ENCODE peak calls at places on chromosomes 16 and 17, in eight cellular contexts. W is sigmoid colon, Y is suprapubic skin, B is stomach, C is K562, T is transverse colon, M is GM12878, D is SK-N-SH. U is an unnamed sample.

GRCh38 chr17:58096892-58097291 is 13.7 kb downstream of the DYNLL2 start:
- DNase-seq in D (no peak), T (no peak), M (no peak), W (no peak), C (no peak), Y (no peak), B (no peak), U (peak)

GRCh38 chr16:67666538-67667433 is at the start of the genes C16orf86 and ENKD1:
- DNase-seq in T (peak), B (peak), C (peak), Y (peak), D (peak), M (no peak), W (peak), U (no peak)

GRCh38 chr17:74466111-74466784 is at the start of gene CD300A:
- DNase-seq in W (no peak), Y (no peak), D (no peak), M (no peak), B (peak), C (no peak), T (no peak), U (no peak)

GRCh38 chr16:65061935-65062334 is 59.9 kb downstream of the CDH11 start:
- DNase-seq in T (no peak), W (no peak), C (no peak), Y (no peak), D (no peak), M (no peak), B (no peak), U (no peak)

GRCh38 chr17:57677858-57678257 is 67.2 kb downstream of the CCDC182 start:
- DNase-seq in D (no peak), C (no peak), Y (no peak), B (no peak), W (no peak), T (no peak), M (no peak), U (peak)

GRCh38 chr17:17667947-17668346 is 13.3 kb upstream of the RAI1 start:
- DNase-seq in T (no peak), Y (no peak), C (no peak), D (no peak), M (no peak), B (no peak), W (no peak), U (no peak)

GRCh38 chr16:54454616-54455015 is 168.0 kb upstream of the IRX3 start:
- DNase-seq in D (no peak), M (no peak), T (no peak), Y (no peak), C (no peak), W (no peak), B (no peak), U (no peak)

GRCh38 chr16:31114468-31114867 is 3.0 kb upstream of the KAT8 start:
- DNase-seq in T (no peak), Y (no peak), M (no peak), C (no peak), D (no peak), W (peak), B (no peak), U (no peak)

GRCh38 chr16:12231666-12232065 is 255.1 kb downstream of the SNX29 start:
- DNase-seq in T (no peak), B (no peak), C (no peak), Y (no peak), D (no peak), M (no peak), W (no peak), U (no peak)

GRCh38 chr17:66970797-66971196 is 6.3 kb downstream of the CACNG4 start:
- DNase-seq in C (no peak), T (no peak), D (peak), W (no peak), B (no peak), M (no peak), Y (no peak), U (no peak)

GRCh38 chr17:43477832-43478634 is 5.7 kb upstream of the DHX8 start:
- DNase-seq in D (no peak), M (no peak), B (no peak), Y (no peak), T (no peak), W (no peak), C (no peak), U (no peak)

GRCh38 chr17:50603340-50603739 is 31.3 kb upstream of the ABCC3 start:
- DNase-seq in M (no peak), T (no peak), D (peak), B (no peak), C (peak), Y (no peak), W (no peak), U (no peak)

GRCh38 chr17:37179893-37180292 is 195.9 kb upstream of the C17orf78 start:
- DNase-seq in Y (no peak), D (no peak), M (no peak), W (no peak), C (no peak), T (no peak), B (no peak), U (no peak)

GRCh38 chr16:29318037-29318436 is 88.5 kb downstream of the NPIPB11 start:
- DNase-seq in W (no peak), B (no peak), Y (no peak), C (no peak), D (no peak), M (no peak), T (no peak), U (no peak)

GRCh38 chr16:19289805-19290490 is 4.4 kb downstream of the CLEC19A start:
- DNase-seq in Y (no peak), B (peak), M (no peak), T (no peak), C (no peak), D (peak), W (no peak), U (no peak)

GRCh38 chr17:75308732-75309629 is 19.7 kb upstream of the SLC25A19 start:
- DNase-seq in D (no peak), T (peak), B (peak), C (no peak), Y (no peak), W (no peak), M (no peak), U (no peak)

GRCh38 chr17:56230660-56231059 is 77.4 kb downstream of the ANKFN1 start:
- DNase-seq in D (no peak), Y (no peak), W (no peak), C (no peak), T (no peak), M (no peak), B (no peak), U (no peak)

GRCh38 chr16:22789281-22789945 is 24.5 kb upstream of the HS3ST2 start:
- DNase-seq in Y (no peak), T (no peak), M (no peak), B (no peak), D (no peak), C (no peak), W (no peak), U (no peak)

GRCh38 chr17:1043601-1044251 is 46.8 kb downstream of the TIMM22 start:
- DNase-seq in W (peak), B (no peak), C (no peak), Y (no peak), D (no peak), M (no peak), T (no peak), U (no peak)

GRCh38 chr16:51420247-51420646 is 269.2 kb upstream of the SALL1 start:
- DNase-seq in W (no peak), D (no peak), T (no peak), C (no peak), M (no peak), B (no peak), Y (no peak), U (no peak)

GRCh38 chr17:37701424-37702020 is 43.3 kb downstream of the HNF1B start:
- DNase-seq in D (peak), B (peak), T (peak), W (no peak), C (peak), Y (no peak), M (peak), U (no peak)

GRCh38 chr16:89491238-89491869 is 993 bp upstream of the ANKRD11 start:
- DNase-seq in M (no peak), B (no peak), T (no peak), D (peak), W (no peak), C (no peak), Y (no peak), U (no peak)

GRCh38 chr17:50687200-50688066 is 20.3 kb downstream of the ANKRD40 start:
- DNase-seq in B (no peak), C (no peak), D (peak), T (no peak), M (no peak), W (peak), Y (no peak), U (no peak)

GRCh38 chr17:79907217-79907715 is 68.0 kb upstream of the CBX4 start:
- DNase-seq in C (no peak), D (no peak), M (no peak), Y (no peak), T (no peak), W (no peak), B (no peak), U (no peak)

GRCh38 chr16:30456302-30456701 is 10.6 kb upstream of the SEPHS2 start:
- DNase-seq in T (no peak), M (no peak), W (no peak), C (no peak), Y (no peak), B (no peak), D (no peak), U (no peak)

GRCh38 chr16:85395207-85395912 is 217.8 kb upstream of the GSE1 start:
- DNase-seq in Y (no peak), T (peak), W (peak), C (peak), B (peak), D (peak), M (peak), U (no peak)

GRCh38 chr17:61421460-61421859 is 21.8 kb downstream of the TBX2 start:
- DNase-seq in D (no peak), B (no peak), T (no peak), C (peak), W (no peak), Y (no peak), M (no peak), U (peak)

GRCh38 chr17:82257473-82257872 is 16.0 kb downstream of the CSNK1D start:
- DNase-seq in D (peak), M (no peak), W (peak), Y (no peak), T (no peak), B (peak), C (peak), U (no peak)

GRCh38 chr17:50938821-50939541 is 72.8 kb upstream of the TOB1 start:
- DNase-seq in W (peak), Y (no peak), D (no peak), B (no peak), M (no peak), T (no peak), C (no peak), U (no peak)

GRCh38 chr17:43442711-43443110 is 41.1 kb upstream of the DHX8 start:
- DNase-seq in Y (no peak), B (no peak), C (no peak), D (no peak), T (no peak), W (no peak), M (no peak), U (no peak)

GRCh38 chr17:65389956-65390355 is 171.5 kb downstream of the AXIN2 start:
- DNase-seq in B (no peak), Y (no peak), M (no peak), T (no peak), C (no peak), D (no peak), W (no peak), U (no peak)

GRCh38 chr16:11402051-11402744 is 56.9 kb downstream of the RMI2 start:
- DNase-seq in D (peak), W (no peak), M (no peak), B (no peak), C (peak), T (no peak), Y (no peak), U (no peak)

DNA sequence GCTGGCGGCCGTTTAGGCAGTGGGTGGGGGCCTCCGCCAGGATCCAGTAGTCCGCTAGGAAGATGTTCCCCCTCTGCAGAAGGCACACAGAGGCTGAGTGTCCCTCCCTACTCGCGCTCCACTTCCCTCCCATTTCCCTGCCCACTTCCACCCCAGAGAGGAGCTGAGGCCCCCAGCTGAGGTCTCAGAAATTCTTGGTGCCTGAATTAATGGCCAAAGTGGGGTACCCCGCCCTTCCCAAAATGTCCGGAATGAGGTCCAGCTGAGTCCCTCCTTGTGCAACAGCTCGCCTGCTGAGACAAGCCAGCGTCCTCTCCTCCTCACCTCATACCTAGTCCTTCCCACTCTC is 7.9 kb downstream of the ALOXE3 start:
- DNase-seq in W (no peak), T (no peak), M (no peak), C (no peak), B (no peak), Y (no peak), D (no peak), U (no peak)
- TF ChIP-seq CTCF in W (no peak), T (no peak), M (no peak), C (no peak), B (no peak), Y (no peak), D (no peak), U (no peak)

GRCh38 chr16:20676867-20677266 is 20.6 kb downstream of the ACSM1 start:
- DNase-seq in W (no peak), D (no peak), C (no peak), M (no peak), Y (no peak), B (no peak), T (no peak), U (no peak)

GRCh38 chr16:20678242-20678641 is 19.2 kb downstream of the ACSM1 start:
- DNase-seq in D (no peak), C (no peak), W (no peak), Y (no peak), B (no peak), T (no peak), M (no peak), U (no peak)

GRCh38 chr16:20674684-20675487 is 22.6 kb downstream of the ACSM1 start:
- DNase-seq in D (no peak), W (no peak), M (no peak), Y (no peak), T (no peak), B (no peak), C (no peak), U (no peak)

GRCh38 chr16:20675488-20676267 is 21.8 kb downstream of the ACSM1 start:
- DNase-seq in W (peak), D (no peak), T (peak), C (no peak), Y (no peak), M (peak), B (peak), U (no peak)

DNA sequence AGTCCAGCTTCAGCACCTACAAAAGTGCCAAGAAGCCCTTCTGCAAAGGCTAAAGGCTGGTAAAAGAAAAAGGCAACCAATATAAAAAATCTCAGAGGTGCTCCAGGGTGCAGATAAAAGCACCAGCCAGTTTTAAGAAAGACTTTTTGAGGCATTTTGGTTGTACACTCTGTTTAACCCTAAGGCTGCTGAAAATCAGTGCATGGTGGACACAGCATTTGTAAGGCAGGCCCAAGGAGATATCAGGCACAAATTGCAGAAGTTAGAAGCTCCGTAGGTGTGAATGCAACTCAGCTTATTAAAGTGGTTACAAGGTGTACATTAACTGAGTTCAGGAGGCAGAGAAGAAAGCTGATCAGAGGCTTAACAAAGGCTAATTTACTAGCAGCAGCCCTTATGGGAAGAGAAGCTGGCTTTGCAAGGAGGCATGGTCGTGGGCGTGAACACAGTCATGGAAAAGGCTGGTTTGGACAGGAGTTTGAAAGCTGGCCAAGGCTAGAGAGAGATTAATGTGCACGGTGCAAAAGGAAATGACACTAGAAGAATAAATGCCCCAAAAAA is 21.1 kb downstream of the ACSM1 start:
- DNase-seq in D (no peak), T (peak), C (no peak), M (peak), Y (no peak), B (peak), W (no peak), U (no peak)
- TF ChIP-seq POLR2AphosphoS5 in D (no peak), T (no peak), C (no peak), M (no peak), Y (no peak), B (no peak), W (no peak), U (no peak)

GRCh38 chr17:41683441-41684007 is 5.2 kb upstream of the EIF1 start:
- DNase-seq in D (no peak), T (no peak), B (no peak), C (no peak), Y (no peak), W (peak), M (no peak), U (no peak)
- TF ChIP-seq EP300 in D (no peak), T (no peak), B (no peak), C (no peak), Y (no peak), W (no peak), M (no peak), U (no peak)

GRCh38 chr16:1510941-1511351 is 17.8 kb downstream of the TELO2 start:
- DNase-seq in W (no peak), Y (no peak), B (no peak), C (no peak), T (no peak), M (no peak), D (no peak), U (no peak)
- TF ChIP-seq CTCF in W (no peak), Y (no peak), B (no peak), C (no peak), T (no peak), M (no peak), D (no peak), U (no peak)

GRCh38 chr17:48545022-48545376 is at the start of gene HOXB2:
- DNase-seq in D (no peak), M (no peak), B (no peak), T (no peak), W (no peak), Y (no peak), C (peak), U (no peak)

GRCh38 chr17:48542114-48542955 is 2.6 kb downstream of the HOXB2 start:
- DNase-seq in W (no peak), B (no peak), Y (no peak), M (no peak), T (no peak), C (no peak), D (no peak), U (no peak)

GRCh38 chr17:48542956-48543853 is 1.7 kb downstream of the HOXB2 start:
- DNase-seq in D (peak), Y (no peak), B (no peak), T (peak), W (peak), M (no peak), C (peak), U (no peak)

GRCh38 chr17:48544356-48545021 is 420 bp downstream of the HOXB2 start:
- DNase-seq in M (no peak), C (peak), W (peak), B (peak), T (peak), Y (peak), D (no peak), U (peak)

DNA sequence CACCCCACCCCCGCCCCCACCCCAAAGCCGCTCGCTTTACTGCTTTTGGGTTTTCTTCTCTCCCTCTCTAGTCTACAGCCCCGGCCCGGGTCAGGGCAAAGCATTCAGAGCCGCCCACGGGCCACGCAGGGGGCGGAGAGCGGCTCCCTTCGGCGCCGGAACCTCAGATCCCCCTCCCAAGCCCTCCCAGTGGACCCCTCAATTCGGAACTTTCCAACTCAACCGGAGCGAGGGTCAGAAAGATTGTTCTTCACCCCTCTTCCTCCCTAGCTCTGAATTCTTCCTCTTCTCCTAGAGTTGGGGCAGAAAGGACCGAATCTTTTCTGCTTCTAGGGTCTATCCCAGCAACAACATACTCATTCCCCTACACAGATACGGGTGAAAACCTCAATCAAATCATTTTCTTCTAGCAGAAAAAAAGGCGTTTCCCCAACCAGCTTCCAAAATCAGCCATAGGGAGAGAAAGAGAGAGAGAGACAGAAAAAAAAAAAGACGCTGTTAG is 1.0 kb downstream of the HOXB2 start:
- DNase-seq in T (no peak), M (no peak), W (no peak), Y (no peak), B (no peak), D (no peak), C (no peak), U (no peak)
- TF ChIP-seq POLR2AphosphoS5 in T (no peak), M (no peak), W (no peak), Y (no peak), B (no peak), D (no peak), C (no peak), U (no peak)

U was measured in esophagus muscularis mucosa.